ENCODE peak calls at places on chromosome 5, in eight cellular contexts. One of them, this sample, is unnamed.

GRCh38 chr5:59089767-59090166 is 506.9 kb downstream of the RAB3C start:
- DNase-seq in tibial artery: no peak
- DNase-seq in CD8-positive, alpha-beta memory T cell: no peak
- DNase-seq in osteoblast: no peak
- DNase-seq in naive thymus-derived CD4-positive, alpha-beta T cell: no peak
- DNase-seq in spleen: no peak
- DNase-seq in HCT116: no peak
- DNase-seq in body of pancreas: no peak
- DNase-seq in this sample: no peak

GRCh38 chr5:180003145-180003544 is 68.4 kb downstream of the RNF130 start:
- DNase-seq in osteoblast: no peak
- DNase-seq in CD8-positive, alpha-beta memory T cell: no peak
- DNase-seq in naive thymus-derived CD4-positive, alpha-beta T cell: no peak
- DNase-seq in HCT116: no peak
- DNase-seq in body of pancreas: peak; percentile 13
- DNase-seq in spleen: no peak
- DNase-seq in tibial artery: no peak
- DNase-seq in this sample: peak; percentile 42

GRCh38 chr5:168114444-168115017 is 176.9 kb upstream of the WWC1 start:
- DNase-seq in naive thymus-derived CD4-positive, alpha-beta T cell: no peak
- DNase-seq in CD8-positive, alpha-beta memory T cell: no peak
- DNase-seq in body of pancreas: peak; percentile 80
- DNase-seq in osteoblast: peak; percentile 91
- DNase-seq in tibial artery: no peak
- DNase-seq in spleen: no peak
- DNase-seq in HCT116: peak; percentile 55
- DNase-seq in this sample: peak; percentile 76

GRCh38 chr5:17163185-17163584 is 54.2 kb upstream of the BASP1 start:
- DNase-seq in CD8-positive, alpha-beta memory T cell: no peak
- DNase-seq in tibial artery: no peak
- DNase-seq in naive thymus-derived CD4-positive, alpha-beta T cell: no peak
- DNase-seq in spleen: no peak
- DNase-seq in osteoblast: no peak
- DNase-seq in body of pancreas: no peak
- DNase-seq in HCT116: no peak
- DNase-seq in this sample: no peak

GRCh38 chr5:68529581-68529980 is 314.0 kb downstream of the PIK3R1 start:
- DNase-seq in CD8-positive, alpha-beta memory T cell: no peak
- DNase-seq in body of pancreas: no peak
- DNase-seq in naive thymus-derived CD4-positive, alpha-beta T cell: no peak
- DNase-seq in tibial artery: no peak
- DNase-seq in osteoblast: no peak
- DNase-seq in spleen: no peak
- DNase-seq in HCT116: no peak
- DNase-seq in this sample: no peak

GRCh38 chr5:119190470-119190869 is 119.6 kb downstream of the DMXL1 start:
- DNase-seq in body of pancreas: no peak
- DNase-seq in HCT116: no peak
- DNase-seq in naive thymus-derived CD4-positive, alpha-beta T cell: no peak
- DNase-seq in tibial artery: no peak
- DNase-seq in spleen: no peak
- DNase-seq in CD8-positive, alpha-beta memory T cell: no peak
- DNase-seq in osteoblast: no peak
- DNase-seq in this sample: no peak

GRCh38 chr5:155753943-155754581 is 572.9 kb upstream of the SGCD start:
- DNase-seq in body of pancreas: no peak
- DNase-seq in CD8-positive, alpha-beta memory T cell: no peak
- DNase-seq in naive thymus-derived CD4-positive, alpha-beta T cell: no peak
- DNase-seq in HCT116: no peak
- DNase-seq in osteoblast: no peak
- DNase-seq in spleen: no peak
- DNase-seq in tibial artery: no peak
- DNase-seq in this sample: no peak

GRCh38 chr5:87541668-87542067 is 128.9 kb upstream of the CCNH start:
- DNase-seq in body of pancreas: no peak
- DNase-seq in HCT116: no peak
- DNase-seq in tibial artery: no peak
- DNase-seq in spleen: no peak
- DNase-seq in naive thymus-derived CD4-positive, alpha-beta T cell: no peak
- DNase-seq in osteoblast: no peak
- DNase-seq in CD8-positive, alpha-beta memory T cell: no peak
- DNase-seq in this sample: no peak

GRCh38 chr5:54986269-54986654 is 869 bp upstream of the ESM1 start:
- DNase-seq in tibial artery: no peak
- DNase-seq in CD8-positive, alpha-beta memory T cell: no peak
- DNase-seq in spleen: no peak
- DNase-seq in body of pancreas: no peak
- DNase-seq in osteoblast: no peak
- DNase-seq in HCT116: no peak
- DNase-seq in naive thymus-derived CD4-positive, alpha-beta T cell: no peak
- DNase-seq in this sample: no peak

GRCh38 chr5:178624626-178625546 is 2.0 kb downstream of the CLK4 start:
- DNase-seq in naive thymus-derived CD4-positive, alpha-beta T cell: no peak
- DNase-seq in body of pancreas: peak; percentile 11
- DNase-seq in spleen: no peak
- DNase-seq in tibial artery: no peak
- DNase-seq in CD8-positive, alpha-beta memory T cell: no peak
- DNase-seq in HCT116: no peak
- DNase-seq in osteoblast: no peak
- DNase-seq in this sample: no peak

GRCh38 chr5:158569534-158569933 is 530.2 kb downstream of the EBF1 start:
- DNase-seq in HCT116: no peak
- DNase-seq in body of pancreas: no peak
- DNase-seq in naive thymus-derived CD4-positive, alpha-beta T cell: no peak
- DNase-seq in CD8-positive, alpha-beta memory T cell: no peak
- DNase-seq in osteoblast: no peak
- DNase-seq in spleen: no peak
- DNase-seq in tibial artery: no peak
- DNase-seq in this sample: no peak

GRCh38 chr5:52725065-52725746 is 62.5 kb upstream of the ITGA1 start:
- DNase-seq in HCT116: no peak
- DNase-seq in osteoblast: no peak
- DNase-seq in CD8-positive, alpha-beta memory T cell: peak; percentile 84
- DNase-seq in spleen: no peak
- DNase-seq in naive thymus-derived CD4-positive, alpha-beta T cell: peak; percentile 89
- DNase-seq in body of pancreas: peak; percentile 23
- DNase-seq in tibial artery: no peak
- DNase-seq in this sample: peak; percentile 33

GRCh38 chr5:80254767-80255424 is 952 bp downstream of the SERINC5 start:
- DNase-seq in naive thymus-derived CD4-positive, alpha-beta T cell: peak; percentile 35
- DNase-seq in osteoblast: peak; percentile 83
- DNase-seq in body of pancreas: no peak
- DNase-seq in spleen: no peak
- DNase-seq in CD8-positive, alpha-beta memory T cell: peak; percentile 49
- DNase-seq in HCT116: no peak
- DNase-seq in tibial artery: no peak
- DNase-seq in this sample: peak; percentile 49

GRCh38 chr5:80255425-80255751 is 460 bp downstream of the SERINC5 start:
- DNase-seq in naive thymus-derived CD4-positive, alpha-beta T cell: no peak
- DNase-seq in HCT116: no peak
- DNase-seq in body of pancreas: peak; percentile 73
- DNase-seq in CD8-positive, alpha-beta memory T cell: no peak
- DNase-seq in spleen: no peak
- DNase-seq in osteoblast: peak; percentile 96
- DNase-seq in tibial artery: peak; percentile 58
- DNase-seq in this sample: peak; percentile 73

GRCh38 chr5:80259511-80260200 is 3.8 kb upstream of the SERINC5 start:
- DNase-seq in CD8-positive, alpha-beta memory T cell: no peak
- DNase-seq in HCT116: no peak
- DNase-seq in osteoblast: no peak
- DNase-seq in body of pancreas: no peak
- DNase-seq in spleen: no peak
- DNase-seq in naive thymus-derived CD4-positive, alpha-beta T cell: no peak
- DNase-seq in tibial artery: no peak
- DNase-seq in this sample: no peak

GRCh38 chr5:80251636-80252035 is 4.2 kb downstream of the SERINC5 start:
- DNase-seq in spleen: no peak
- DNase-seq in osteoblast: no peak
- DNase-seq in CD8-positive, alpha-beta memory T cell: no peak
- DNase-seq in tibial artery: no peak
- DNase-seq in body of pancreas: no peak
- DNase-seq in naive thymus-derived CD4-positive, alpha-beta T cell: no peak
- DNase-seq in HCT116: no peak
- DNase-seq in this sample: no peak

DNA sequence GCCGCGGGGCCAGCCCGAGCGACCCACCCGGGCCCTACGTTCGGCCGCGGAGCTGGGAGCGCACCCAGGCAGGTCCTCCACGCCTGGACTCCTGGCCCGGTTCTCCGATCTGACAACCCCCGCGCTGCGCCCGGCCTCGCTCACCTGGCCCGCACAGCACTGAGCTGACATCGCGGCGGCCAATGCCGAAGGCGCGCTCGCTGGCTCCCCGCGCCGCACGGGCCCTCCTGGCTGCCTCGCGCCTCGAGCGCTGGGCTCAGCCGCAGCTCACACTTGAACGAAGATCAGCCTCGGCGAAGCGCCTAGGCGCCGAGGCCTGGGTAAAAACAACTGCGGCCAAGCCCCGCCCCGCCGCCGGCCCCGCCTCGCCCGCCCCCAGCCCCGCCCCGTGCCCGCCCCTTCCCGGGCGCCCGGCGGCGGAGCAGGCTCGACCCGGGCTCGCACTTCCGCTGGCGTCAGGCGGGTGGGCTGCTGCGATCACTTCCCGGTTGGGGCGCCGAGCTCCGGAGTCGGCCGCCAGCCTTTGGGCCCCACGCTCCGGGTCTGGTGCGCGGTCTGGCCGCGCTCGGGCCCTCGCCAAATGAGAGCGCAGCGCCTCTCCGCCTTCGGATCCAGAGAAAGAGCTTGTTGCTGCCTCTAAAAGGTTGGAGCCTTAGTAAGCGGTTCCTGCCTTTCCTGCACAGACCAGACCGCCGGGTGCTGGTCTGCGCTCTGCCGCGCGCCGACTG is at the start of gene SERINC5:
- DNase-seq in naive thymus-derived CD4-positive, alpha-beta T cell: peak; percentile 84
- DNase-seq in osteoblast: peak; percentile 97
- DNase-seq in CD8-positive, alpha-beta memory T cell: peak; percentile 89
- DNase-seq in HCT116: peak; percentile 43
- DNase-seq in body of pancreas: peak; percentile 87
- DNase-seq in tibial artery: peak; percentile 83
- DNase-seq in spleen: peak; percentile 97
- DNase-seq in this sample: peak; percentile 85
- H3K27ac ChIP-seq in naive thymus-derived CD4-positive, alpha-beta T cell: peak within 1 kb of the TSS; percentile 88
- H3K27ac ChIP-seq in osteoblast: peak within 1 kb of the TSS; percentile 92
- H3K27ac ChIP-seq in CD8-positive, alpha-beta memory T cell: peak within 1 kb of the TSS; percentile 94
- H3K27ac ChIP-seq in HCT116: peak within 1 kb of the TSS; percentile 88
- H3K27ac ChIP-seq in body of pancreas: peak within 1 kb of the TSS; percentile 94
- H3K27ac ChIP-seq in tibial artery: peak within 1 kb of the TSS; percentile 95
- H3K27ac ChIP-seq in spleen: peak within 1 kb of the TSS; percentile 92
- H3K27ac ChIP-seq in this sample: peak within 1 kb of the TSS; percentile 99

GRCh38 chr5:25881318-25882036 is 1156.9 kb downstream of the CDH9 start:
- DNase-seq in spleen: no peak
- DNase-seq in osteoblast: no peak
- DNase-seq in tibial artery: no peak
- DNase-seq in body of pancreas: no peak
- DNase-seq in naive thymus-derived CD4-positive, alpha-beta T cell: no peak
- DNase-seq in HCT116: no peak
- DNase-seq in CD8-positive, alpha-beta memory T cell: no peak
- DNase-seq in this sample: no peak
- H3K27ac ChIP-seq in spleen: no peak overlapping the region
- H3K27ac ChIP-seq in osteoblast: no peak overlapping the region
- H3K27ac ChIP-seq in tibial artery: no peak overlapping the region
- H3K27ac ChIP-seq in body of pancreas: no peak overlapping the region
- H3K27ac ChIP-seq in naive thymus-derived CD4-positive, alpha-beta T cell: no peak overlapping the region
- H3K27ac ChIP-seq in HCT116: no peak overlapping the region
- H3K27ac ChIP-seq in CD8-positive, alpha-beta memory T cell: no peak overlapping the region
- H3K27ac ChIP-seq in this sample: no peak overlapping the region

GRCh38 chr5:115325291-115326019 is 29.0 kb upstream of the CCDC112 start:
- DNase-seq in CD8-positive, alpha-beta memory T cell: no peak
- DNase-seq in HCT116: no peak
- DNase-seq in tibial artery: no peak
- DNase-seq in body of pancreas: no peak
- DNase-seq in osteoblast: no peak
- DNase-seq in naive thymus-derived CD4-positive, alpha-beta T cell: no peak
- DNase-seq in spleen: no peak
- DNase-seq in this sample: no peak
- H3K27ac ChIP-seq in CD8-positive, alpha-beta memory T cell: no peak overlapping the region
- H3K27ac ChIP-seq in HCT116: no peak overlapping the region
- H3K27ac ChIP-seq in tibial artery: no peak overlapping the region
- H3K27ac ChIP-seq in body of pancreas: no peak overlapping the region
- H3K27ac ChIP-seq in osteoblast: no peak overlapping the region
- H3K27ac ChIP-seq in naive thymus-derived CD4-positive, alpha-beta T cell: no peak overlapping the region
- H3K27ac ChIP-seq in spleen: no peak overlapping the region
- H3K27ac ChIP-seq in this sample: no peak overlapping the region

DNA sequence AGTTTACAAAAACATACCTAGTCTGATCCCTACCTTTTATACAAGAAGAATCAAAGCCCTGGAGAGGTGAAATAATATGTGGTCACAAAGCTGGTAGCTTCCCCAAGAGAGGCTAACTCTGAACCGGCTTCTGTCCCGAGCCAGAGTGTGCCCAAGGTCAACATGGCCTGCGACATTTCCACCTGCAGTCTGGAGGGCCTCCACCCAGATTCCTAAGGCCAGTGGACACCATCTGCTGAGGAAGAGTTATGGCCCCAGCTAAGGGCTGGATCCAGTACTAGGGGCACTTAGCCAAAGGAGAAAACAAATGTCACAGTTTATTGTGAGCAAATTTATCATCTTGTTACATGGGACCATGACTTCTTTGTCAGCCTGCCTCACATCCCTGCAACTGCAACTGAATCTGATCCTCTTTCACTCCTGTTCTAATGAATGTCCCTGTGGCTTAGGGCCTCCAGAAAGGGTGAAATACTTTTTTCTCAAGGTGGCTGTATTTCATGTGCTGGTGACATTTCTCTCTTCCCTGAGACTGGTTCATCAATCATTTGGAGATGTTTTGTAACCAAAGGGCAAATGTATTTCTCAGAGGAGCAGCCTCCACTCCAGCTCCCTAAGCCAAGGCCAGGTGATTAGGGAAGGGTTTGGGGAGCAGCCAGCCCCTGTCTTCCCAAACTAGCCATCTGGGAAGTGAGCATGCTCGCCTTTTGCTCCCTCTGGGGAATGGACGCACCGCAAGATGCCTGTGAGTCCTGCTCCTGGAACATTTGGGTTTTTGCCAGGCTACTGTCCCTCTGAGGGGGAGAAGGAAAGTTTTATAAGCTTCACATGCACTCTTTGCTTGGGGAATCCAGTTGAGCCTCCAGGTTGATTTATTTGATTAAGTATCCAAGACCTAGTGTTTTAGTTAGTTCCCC is 148.3 kb downstream of the CMYA5 start:
- DNase-seq in spleen: no peak
- DNase-seq in osteoblast: no peak
- DNase-seq in body of pancreas: no peak
- DNase-seq in tibial artery: no peak
- DNase-seq in naive thymus-derived CD4-positive, alpha-beta T cell: no peak
- DNase-seq in HCT116: no peak
- DNase-seq in CD8-positive, alpha-beta memory T cell: no peak
- DNase-seq in this sample: no peak
- H3K27ac ChIP-seq in spleen: no peak overlapping the region
- H3K27ac ChIP-seq in osteoblast: no peak overlapping the region
- H3K27ac ChIP-seq in body of pancreas: no peak overlapping the region
- H3K27ac ChIP-seq in tibial artery: no peak overlapping the region
- H3K27ac ChIP-seq in naive thymus-derived CD4-positive, alpha-beta T cell: no peak overlapping the region
- H3K27ac ChIP-seq in HCT116: no peak overlapping the region
- H3K27ac ChIP-seq in CD8-positive, alpha-beta memory T cell: no peak overlapping the region
- H3K27ac ChIP-seq in this sample: no peak overlapping the region

DNA sequence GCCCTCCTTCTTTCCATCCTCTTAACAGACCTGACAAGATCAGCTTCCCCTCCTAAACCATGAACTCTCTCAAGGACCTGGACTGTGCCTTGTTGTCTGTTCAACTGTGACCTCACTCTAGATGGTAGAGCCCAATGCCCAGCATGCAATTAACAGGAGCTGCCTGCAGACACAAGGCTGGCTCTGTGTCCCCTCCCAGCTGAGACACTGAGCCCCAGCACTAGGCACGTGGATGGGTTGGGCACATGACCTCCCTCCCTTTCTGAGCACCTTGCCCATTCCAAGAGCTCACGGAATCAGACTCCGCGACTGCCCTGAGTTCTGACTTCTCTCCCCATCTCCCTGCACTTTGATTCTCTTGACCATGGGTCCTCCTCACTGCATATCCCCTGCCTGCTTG is 93.5 kb upstream of the LRRTM2 start:
- DNase-seq in spleen: peak; percentile 38
- DNase-seq in HCT116: no peak
- DNase-seq in tibial artery: peak; percentile 3
- DNase-seq in body of pancreas: no peak
- DNase-seq in CD8-positive, alpha-beta memory T cell: no peak
- DNase-seq in osteoblast: no peak
- DNase-seq in naive thymus-derived CD4-positive, alpha-beta T cell: no peak
- DNase-seq in this sample: no peak
- H3K27ac ChIP-seq in spleen: no peak overlapping the region
- H3K27ac ChIP-seq in HCT116: no peak overlapping the region
- H3K27ac ChIP-seq in tibial artery: no peak overlapping the region
- H3K27ac ChIP-seq in body of pancreas: peak overlapping the region; percentile 85
- H3K27ac ChIP-seq in CD8-positive, alpha-beta memory T cell: no peak overlapping the region
- H3K27ac ChIP-seq in osteoblast: no peak overlapping the region
- H3K27ac ChIP-seq in naive thymus-derived CD4-positive, alpha-beta T cell: no peak overlapping the region
- H3K27ac ChIP-seq in this sample: no peak overlapping the region

This sample was measured in stomach.